ENCODE peak calls at places on chromosomes 5 and 9, in four cellular contexts. One of them, this sample, is unnamed.

GRCh38 chr5:125798311-125798710 is 624.9 kb upstream of the GRAMD2B start:
- DNase-seq in GM12878: no peak
- DNase-seq in HepG2: no peak
- DNase-seq in K562: no peak
- DNase-seq in this sample: no peak

GRCh38 chr5:125602184-125602583 is 821.0 kb upstream of the GRAMD2B start:
- DNase-seq in GM12878: no peak
- DNase-seq in HepG2: no peak
- DNase-seq in K562: no peak
- DNase-seq in this sample: no peak

GRCh38 chr9:37407468-37407867 is 15.0 kb upstream of the GRHPR start:
- DNase-seq in GM12878: no peak
- DNase-seq in HepG2: peak
- DNase-seq in K562: no peak
- DNase-seq in this sample: no peak

GRCh38 chr5:175494271-175495183 is 16.2 kb downstream of the SFXN1 start:
- DNase-seq in GM12878: no peak
- DNase-seq in HepG2: no peak
- DNase-seq in K562: no peak
- DNase-seq in this sample: no peak

GRCh38 chr5:855771-856530 is 5.2 kb upstream of the ZDHHC11 start:
- DNase-seq in GM12878: no peak
- DNase-seq in HepG2: no peak
- DNase-seq in K562: no peak
- DNase-seq in this sample: no peak

GRCh38 chr9:93265301-93265971 is 81.5 kb downstream of the WNK2 start:
- DNase-seq in GM12878: no peak
- DNase-seq in HepG2: no peak
- DNase-seq in K562: peak
- DNase-seq in this sample: peak

GRCh38 chr9:131334568-131335105 is 45.1 kb downstream of the PLPP7 start:
- DNase-seq in GM12878: no peak
- DNase-seq in HepG2: no peak
- DNase-seq in K562: peak
- DNase-seq in this sample: no peak

GRCh38 chr5:150159741-150160179 is 4.1 kb upstream of the PDGFRB start:
- DNase-seq in GM12878: no peak
- DNase-seq in HepG2: no peak
- DNase-seq in K562: peak
- DNase-seq in this sample: peak

GRCh38 chr9:18238254-18238653 is 235.7 kb upstream of the ADAMTSL1 start:
- DNase-seq in GM12878: no peak
- DNase-seq in HepG2: no peak
- DNase-seq in K562: no peak
- DNase-seq in this sample: no peak

GRCh38 chr5:77844408-77845272 is 68.5 kb upstream of the TBCA start:
- DNase-seq in GM12878: no peak
- DNase-seq in HepG2: no peak
- DNase-seq in K562: no peak
- DNase-seq in this sample: peak

GRCh38 chr9:90773593-90773992 is 28.0 kb upstream of the SYK start:
- DNase-seq in GM12878: no peak
- DNase-seq in HepG2: no peak
- DNase-seq in K562: peak
- DNase-seq in this sample: peak

GRCh38 chr9:107465467-107466451 is 23.8 kb downstream of the KLF4 start:
- DNase-seq in GM12878: no peak
- DNase-seq in HepG2: no peak
- DNase-seq in K562: peak
- DNase-seq in this sample: peak

GRCh38 chr5:32229586-32229985 is 55.5 kb upstream of the GOLPH3 start:
- DNase-seq in GM12878: no peak
- DNase-seq in HepG2: no peak
- DNase-seq in K562: no peak
- DNase-seq in this sample: no peak

GRCh38 chr5:170201311-170201710 is 31.5 kb upstream of the C5orf58 start:
- DNase-seq in GM12878: no peak
- DNase-seq in HepG2: no peak
- DNase-seq in K562: no peak
- DNase-seq in this sample: no peak

GRCh38 chr9:5360341-5360740 is 20.7 kb upstream of the RLN1 start:
- DNase-seq in GM12878: no peak
- DNase-seq in HepG2: no peak
- DNase-seq in K562: no peak
- DNase-seq in this sample: no peak

GRCh38 chr5:157520911-157521703 is 54.5 kb downstream of the ADAM19 start:
- DNase-seq in GM12878: no peak
- DNase-seq in HepG2: peak
- DNase-seq in K562: no peak
- DNase-seq in this sample: no peak

GRCh38 chr5:179825655-179826182 is 5.0 kb downstream of the SQSTM1 start:
- DNase-seq in GM12878: no peak
- DNase-seq in HepG2: peak
- DNase-seq in K562: peak
- DNase-seq in this sample: peak

GRCh38 chr5:133703935-133704334 is 91.6 kb upstream of the FSTL4 start:
- DNase-seq in GM12878: no peak
- DNase-seq in HepG2: no peak
- DNase-seq in K562: no peak
- DNase-seq in this sample: peak

GRCh38 chr9:133901184-133901835 is 90.8 kb downstream of the VAV2 start:
- DNase-seq in GM12878: no peak
- DNase-seq in HepG2: no peak
- DNase-seq in K562: no peak
- DNase-seq in this sample: no peak

GRCh38 chr9:13948037-13948436 is 365.9 kb downstream of the NFIB start:
- DNase-seq in GM12878: no peak
- DNase-seq in HepG2: no peak
- DNase-seq in K562: no peak
- DNase-seq in this sample: no peak

GRCh38 chr9:89153618-89154017 is 25.0 kb downstream of the SHC3 start:
- DNase-seq in GM12878: no peak
- DNase-seq in HepG2: no peak
- DNase-seq in K562: no peak
- DNase-seq in this sample: no peak

GRCh38 chr5:150068472-150068871 is 17.9 kb downstream of the CSF1R start:
- DNase-seq in GM12878: no peak
- DNase-seq in HepG2: no peak
- DNase-seq in K562: no peak
- DNase-seq in this sample: no peak

GRCh38 chr5:139696894-139697658 is 48.9 kb downstream of the CXXC5 start:
- DNase-seq in GM12878: no peak
- DNase-seq in HepG2: peak
- DNase-seq in K562: peak
- DNase-seq in this sample: peak

GRCh38 chr5:10563132-10563939 is 534 bp upstream of the ANKRD33B start:
- DNase-seq in GM12878: no peak
- DNase-seq in HepG2: no peak
- DNase-seq in K562: no peak
- DNase-seq in this sample: peak

GRCh38 chr9:133117271-133118178 is 3.5 kb downstream of the RALGDS start:
- DNase-seq in GM12878: no peak
- DNase-seq in HepG2: no peak
- DNase-seq in K562: no peak
- DNase-seq in this sample: peak

GRCh38 chr5:149211566-149211965 is 60.1 kb upstream of the AFAP1L1 start:
- DNase-seq in GM12878: no peak
- DNase-seq in HepG2: no peak
- DNase-seq in K562: no peak
- DNase-seq in this sample: no peak

GRCh38 chr5:33257807-33258491 is 182.8 kb upstream of the TARS1 start:
- DNase-seq in GM12878: no peak
- DNase-seq in HepG2: no peak
- DNase-seq in K562: no peak
- DNase-seq in this sample: no peak

GRCh38 chr9:104923740-104924139 is 4.2 kb downstream of the ABCA1 start:
- DNase-seq in GM12878: no peak
- DNase-seq in HepG2: no peak
- DNase-seq in K562: no peak
- DNase-seq in this sample: no peak

GRCh38 chr9:132160802-132161742 is 786 bp upstream of the NTNG2 start:
- DNase-seq in GM12878: no peak
- DNase-seq in HepG2: no peak
- DNase-seq in K562: no peak
- DNase-seq in this sample: peak

GRCh38 chr9:101711330-101711941 is 27.0 kb downstream of the GRIN3A start:
- DNase-seq in GM12878: no peak
- DNase-seq in HepG2: peak
- DNase-seq in K562: peak
- DNase-seq in this sample: peak

GRCh38 chr5:53256746-53257145 is 147.2 kb upstream of the MOCS2 start:
- DNase-seq in GM12878: no peak
- DNase-seq in HepG2: no peak
- DNase-seq in K562: no peak
- DNase-seq in this sample: no peak

GRCh38 chr5:154713615-154714125 is 41.5 kb upstream of the LARP1 start:
- DNase-seq in GM12878: no peak
- DNase-seq in HepG2: peak
- DNase-seq in K562: no peak
- DNase-seq in this sample: no peak

DNA sequence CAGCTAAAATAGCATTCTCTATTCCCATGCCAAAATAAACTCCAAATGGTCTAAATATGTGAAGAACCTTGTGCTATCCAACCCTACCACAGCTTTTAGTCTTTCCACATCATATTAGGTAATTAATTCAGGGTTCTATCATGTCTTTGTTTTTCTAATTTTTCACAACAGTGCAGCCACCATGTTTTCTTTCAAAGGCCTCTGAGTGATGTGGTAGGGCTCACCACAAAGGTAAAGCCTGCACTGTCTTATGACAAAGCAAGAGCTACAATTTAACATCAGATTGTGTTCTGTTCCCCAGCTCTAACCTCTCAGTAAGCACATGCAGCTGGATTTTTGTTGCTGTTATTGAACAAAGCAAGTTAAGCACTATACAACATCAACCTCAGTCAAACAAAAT is 52.4 kb downstream of the MEF2C start:
- DNase-seq in GM12878: no peak
- DNase-seq in HepG2: no peak
- DNase-seq in K562: no peak
- DNase-seq in this sample: no peak
- H2AFZ ChIP-seq in GM12878: no peak
- H2AFZ ChIP-seq in HepG2: no peak
- H2AFZ ChIP-seq in K562: no peak
- H2AFZ ChIP-seq in this sample: peak

GRCh38 chr5:89399553-89399952 is 516.6 kb upstream of the MEF2C start:
- DNase-seq in GM12878: no peak
- DNase-seq in HepG2: no peak
- DNase-seq in K562: no peak
- DNase-seq in this sample: no peak
- TF ChIP-seq NFIC in GM12878: peak
- TF ChIP-seq NFIC in HepG2: no peak
- TF ChIP-seq NFIC in K562: no peak
- TF ChIP-seq NFIC in this sample: no peak

GRCh38 chr9:129624168-129624759 is 1.7 kb upstream of the NTMT1 start:
- DNase-seq in GM12878: no peak
- DNase-seq in HepG2: peak
- DNase-seq in K562: peak
- DNase-seq in this sample: peak

GRCh38 chr9:129623331-129623730 is 2.4 kb upstream of the C9orf50 start:
- DNase-seq in GM12878: no peak
- DNase-seq in HepG2: no peak
- DNase-seq in K562: no peak
- DNase-seq in this sample: no peak

GRCh38 chr9:129626079-129626943 is at the start of gene NTMT1:
- DNase-seq in GM12878: peak
- DNase-seq in HepG2: peak
- DNase-seq in K562: peak
- DNase-seq in this sample: peak

GRCh38 chr9:129626944-129627297 is 958 bp downstream of the NTMT1 start:
- DNase-seq in GM12878: no peak
- DNase-seq in HepG2: no peak
- DNase-seq in K562: no peak
- DNase-seq in this sample: no peak

GRCh38 chr9:129624947-129625346 is 1.0 kb upstream of the NTMT1 start:
- DNase-seq in GM12878: no peak
- DNase-seq in HepG2: peak
- DNase-seq in K562: no peak
- DNase-seq in this sample: no peak
- H3K27ac ChIP-seq in GM12878: no peak
- H3K27ac ChIP-seq in HepG2: peak
- H3K27ac ChIP-seq in K562: peak
- H3K27ac ChIP-seq in this sample: no peak

DNA sequence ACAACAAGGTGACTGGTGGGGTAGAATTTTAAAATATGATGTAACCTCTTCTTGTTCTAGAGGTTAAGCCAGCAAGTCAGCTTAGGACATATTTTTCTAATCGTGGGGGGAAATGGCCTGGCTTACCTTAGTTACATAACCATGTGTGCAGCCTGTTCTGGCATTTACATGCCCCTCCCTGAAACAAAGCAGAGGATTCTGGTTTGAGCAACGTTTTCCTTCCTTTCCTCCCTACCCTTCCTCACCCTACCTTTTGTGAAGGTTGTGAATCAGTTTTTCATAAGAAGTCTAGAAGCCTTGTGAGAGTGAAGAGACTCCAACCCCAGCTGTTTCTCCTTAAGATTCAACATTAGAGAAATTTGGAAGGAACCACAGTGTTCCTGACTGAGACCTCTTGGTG is 365.1 kb downstream of the SPATA31D1 start:
- DNase-seq in GM12878: no peak
- DNase-seq in HepG2: no peak
- DNase-seq in K562: no peak
- DNase-seq in this sample: no peak
- H2AFZ ChIP-seq in GM12878: no peak
- H2AFZ ChIP-seq in HepG2: no peak
- H2AFZ ChIP-seq in K562: no peak
- H2AFZ ChIP-seq in this sample: peak

GRCh38 chr5:127551410-127552041 is 34.1 kb downstream of the PRRC1 start:
- DNase-seq in GM12878: no peak
- DNase-seq in HepG2: no peak
- DNase-seq in K562: no peak
- DNase-seq in this sample: no peak

GRCh38 chr5:127550652-127551409 is 33.4 kb downstream of the PRRC1 start:
- DNase-seq in GM12878: no peak
- DNase-seq in HepG2: no peak
- DNase-seq in K562: no peak
- DNase-seq in this sample: no peak

GRCh38 chr5:127549551-127549950 is 32.1 kb downstream of the PRRC1 start:
- DNase-seq in GM12878: no peak
- DNase-seq in HepG2: no peak
- DNase-seq in K562: no peak
- DNase-seq in this sample: peak
- TF ChIP-seq NFIC in GM12878: no peak
- TF ChIP-seq NFIC in HepG2: no peak
- TF ChIP-seq NFIC in K562: no peak
- TF ChIP-seq NFIC in this sample: no peak